ENCODE peak calls at places on chromosomes 11 and 22, in seven cellular contexts. One of them, this sample, is unnamed.

GRCh38 chr11:14774738-14775137 is 117.3 kb downstream of the CYP2R1 start:
- DNase-seq in OCI-LY7: no peak
- DNase-seq in left lung: no peak
- DNase-seq in spleen: no peak
- DNase-seq in heart left ventricle: no peak
- DNase-seq in Peyer's patch: no peak
- DNase-seq in coronary artery: no peak
- DNase-seq in this sample: no peak

GRCh38 chr11:115613004-115613403 is 108.8 kb upstream of the CADM1 start:
- DNase-seq in OCI-LY7: no peak
- DNase-seq in left lung: no peak
- DNase-seq in spleen: no peak
- DNase-seq in heart left ventricle: no peak
- DNase-seq in Peyer's patch: no peak
- DNase-seq in coronary artery: no peak
- DNase-seq in this sample: no peak

GRCh38 chr11:118883004-118883367 is 706 bp upstream of the CXCR5 start:
- DNase-seq in OCI-LY7: no peak
- DNase-seq in left lung: no peak
- DNase-seq in spleen: no peak
- DNase-seq in heart left ventricle: no peak
- DNase-seq in Peyer's patch: no peak
- DNase-seq in coronary artery: no peak
- DNase-seq in this sample: no peak

GRCh38 chr11:17498475-17498874 is 21.8 kb upstream of the ABCC8 start:
- DNase-seq in OCI-LY7: no peak
- DNase-seq in left lung: no peak
- DNase-seq in spleen: peak; percentile 46
- DNase-seq in heart left ventricle: no peak
- DNase-seq in Peyer's patch: no peak
- DNase-seq in coronary artery: no peak
- DNase-seq in this sample: peak; percentile 32

GRCh38 chr11:86670179-86670578 is 2.2 kb downstream of the ME3 start:
- DNase-seq in OCI-LY7: no peak
- DNase-seq in left lung: no peak
- DNase-seq in spleen: no peak
- DNase-seq in heart left ventricle: no peak
- DNase-seq in Peyer's patch: no peak
- DNase-seq in coronary artery: no peak
- DNase-seq in this sample: no peak

GRCh38 chr11:104490182-104490581 is 326.2 kb upstream of the PDGFD start:
- DNase-seq in OCI-LY7: no peak
- DNase-seq in left lung: no peak
- DNase-seq in spleen: no peak
- DNase-seq in heart left ventricle: no peak
- DNase-seq in Peyer's patch: no peak
- DNase-seq in coronary artery: no peak
- DNase-seq in this sample: no peak

GRCh38 chr11:127110542-127110941 is 110.0 kb upstream of the KIRREL3 start:
- DNase-seq in OCI-LY7: no peak
- DNase-seq in left lung: no peak
- DNase-seq in spleen: no peak
- DNase-seq in heart left ventricle: no peak
- DNase-seq in Peyer's patch: no peak
- DNase-seq in coronary artery: no peak
- DNase-seq in this sample: no peak

GRCh38 chr11:59102259-59102765 is 4.7 kb upstream of the FAM111B start:
- DNase-seq in OCI-LY7: peak; percentile 94
- DNase-seq in left lung: peak; percentile 64
- DNase-seq in spleen: peak; percentile 91
- DNase-seq in heart left ventricle: peak; percentile 68
- DNase-seq in Peyer's patch: peak; percentile 90
- DNase-seq in coronary artery: no peak
- DNase-seq in this sample: peak; percentile 66

GRCh38 chr11:67384851-67385366 is 6.9 kb upstream of the RAD9A start:
- DNase-seq in OCI-LY7: no peak
- DNase-seq in left lung: no peak
- DNase-seq in spleen: no peak
- DNase-seq in heart left ventricle: no peak
- DNase-seq in Peyer's patch: no peak
- DNase-seq in coronary artery: no peak
- DNase-seq in this sample: no peak

GRCh38 chr11:114384487-114384886 is 15.8 kb downstream of the C11orf71 start:
- DNase-seq in OCI-LY7: no peak
- DNase-seq in left lung: no peak
- DNase-seq in spleen: no peak
- DNase-seq in heart left ventricle: no peak
- DNase-seq in Peyer's patch: no peak
- DNase-seq in coronary artery: no peak
- DNase-seq in this sample: no peak

GRCh38 chr11:102802341-102802740 is 4.4 kb upstream of the MMP1 start:
- DNase-seq in OCI-LY7: no peak
- DNase-seq in left lung: no peak
- DNase-seq in spleen: no peak
- DNase-seq in heart left ventricle: no peak
- DNase-seq in Peyer's patch: no peak
- DNase-seq in coronary artery: no peak
- DNase-seq in this sample: no peak

GRCh38 chr11:19633276-19633675 is 79.4 kb upstream of the NAV2 start:
- DNase-seq in OCI-LY7: no peak
- DNase-seq in left lung: peak; percentile 65
- DNase-seq in spleen: no peak
- DNase-seq in heart left ventricle: peak; percentile 60
- DNase-seq in Peyer's patch: no peak
- DNase-seq in coronary artery: peak; percentile 84
- DNase-seq in this sample: peak; percentile 77

GRCh38 chr11:13644997-13645667 is 23.3 kb upstream of the FAR1 start:
- DNase-seq in OCI-LY7: no peak
- DNase-seq in left lung: no peak
- DNase-seq in spleen: no peak
- DNase-seq in heart left ventricle: no peak
- DNase-seq in Peyer's patch: no peak
- DNase-seq in coronary artery: no peak
- DNase-seq in this sample: no peak

GRCh38 chr11:13784848-13785247 is 116.4 kb downstream of the FAR1 start:
- DNase-seq in OCI-LY7: no peak
- DNase-seq in left lung: no peak
- DNase-seq in spleen: no peak
- DNase-seq in heart left ventricle: no peak
- DNase-seq in Peyer's patch: no peak
- DNase-seq in coronary artery: no peak
- DNase-seq in this sample: no peak

GRCh38 chr22:48951836-48952235 is 875.8 kb downstream of the BRD1 start:
- DNase-seq in OCI-LY7: no peak
- DNase-seq in left lung: no peak
- DNase-seq in spleen: peak; percentile 53
- DNase-seq in heart left ventricle: no peak
- DNase-seq in Peyer's patch: peak; percentile 30
- DNase-seq in coronary artery: peak; percentile 45
- DNase-seq in this sample: no peak

GRCh38 chr11:70377645-70378044 is 20.7 kb upstream of the CTTN start:
- DNase-seq in OCI-LY7: no peak
- DNase-seq in left lung: no peak
- DNase-seq in spleen: no peak
- DNase-seq in heart left ventricle: no peak
- DNase-seq in Peyer's patch: no peak
- DNase-seq in coronary artery: no peak
- DNase-seq in this sample: no peak

GRCh38 chr11:70381872-70382842 is 16.2 kb upstream of the CTTN start:
- DNase-seq in OCI-LY7: no peak
- DNase-seq in left lung: no peak
- DNase-seq in spleen: no peak
- DNase-seq in heart left ventricle: no peak
- DNase-seq in Peyer's patch: no peak
- DNase-seq in coronary artery: no peak
- DNase-seq in this sample: peak; percentile 21

GRCh38 chr11:70376621-70377020 is 21.7 kb upstream of the CTTN start:
- DNase-seq in OCI-LY7: no peak
- DNase-seq in left lung: no peak
- DNase-seq in spleen: no peak
- DNase-seq in heart left ventricle: no peak
- DNase-seq in Peyer's patch: no peak
- DNase-seq in coronary artery: no peak
- DNase-seq in this sample: no peak

GRCh38 chr11:70381350-70381749 is 17.0 kb upstream of the CTTN start:
- DNase-seq in OCI-LY7: no peak
- DNase-seq in left lung: no peak
- DNase-seq in spleen: no peak
- DNase-seq in heart left ventricle: no peak
- DNase-seq in Peyer's patch: no peak
- DNase-seq in coronary artery: no peak
- DNase-seq in this sample: no peak

GRCh38 chr11:70378506-70379134 is 19.7 kb upstream of the CTTN start:
- DNase-seq in OCI-LY7: no peak
- DNase-seq in left lung: no peak
- DNase-seq in spleen: no peak
- DNase-seq in heart left ventricle: no peak
- DNase-seq in Peyer's patch: no peak
- DNase-seq in coronary artery: no peak
- DNase-seq in this sample: no peak
- TF ChIP-seq CTCF in OCI-LY7: peak; percentile 46
- TF ChIP-seq CTCF in left lung: no peak
- TF ChIP-seq CTCF in spleen: no peak
- TF ChIP-seq CTCF in heart left ventricle: peak; percentile 11
- TF ChIP-seq CTCF in Peyer's patch: no peak
- TF ChIP-seq CTCF in coronary artery: no peak
- TF ChIP-seq CTCF in this sample: no peak

GRCh38 chr22:44210721-44211120 is 30.0 kb downstream of the PARVG start:
- DNase-seq in OCI-LY7: no peak
- DNase-seq in left lung: no peak
- DNase-seq in spleen: no peak
- DNase-seq in heart left ventricle: no peak
- DNase-seq in Peyer's patch: no peak
- DNase-seq in coronary artery: peak; percentile 9
- DNase-seq in this sample: no peak

GRCh38 chr22:44209343-44209742 is 28.6 kb downstream of the PARVG start:
- DNase-seq in OCI-LY7: no peak
- DNase-seq in left lung: no peak
- DNase-seq in spleen: no peak
- DNase-seq in heart left ventricle: no peak
- DNase-seq in Peyer's patch: no peak
- DNase-seq in coronary artery: no peak
- DNase-seq in this sample: no peak

GRCh38 chr22:44211946-44212930 is 31.5 kb downstream of the PARVG start:
- DNase-seq in OCI-LY7: no peak
- DNase-seq in left lung: no peak
- DNase-seq in spleen: no peak
- DNase-seq in heart left ventricle: no peak
- DNase-seq in Peyer's patch: no peak
- DNase-seq in coronary artery: peak; percentile 76
- DNase-seq in this sample: peak; percentile 51

GRCh38 chr22:44212936-44213335 is 32.2 kb downstream of the PARVG start:
- DNase-seq in OCI-LY7: no peak
- DNase-seq in left lung: no peak
- DNase-seq in spleen: no peak
- DNase-seq in heart left ventricle: no peak
- DNase-seq in Peyer's patch: no peak
- DNase-seq in coronary artery: peak; percentile 57
- DNase-seq in this sample: no peak

GRCh38 chr22:44211256-44211945 is 30.7 kb downstream of the PARVG start:
- DNase-seq in OCI-LY7: no peak
- DNase-seq in left lung: no peak
- DNase-seq in spleen: no peak
- DNase-seq in heart left ventricle: no peak
- DNase-seq in Peyer's patch: no peak
- DNase-seq in coronary artery: peak; percentile 69
- DNase-seq in this sample: no peak
- H3K27ac ChIP-seq in OCI-LY7: no peak overlapping the region
- H3K27ac ChIP-seq in left lung: no peak overlapping the region
- H3K27ac ChIP-seq in spleen: no peak overlapping the region
- H3K27ac ChIP-seq in heart left ventricle: no peak overlapping the region
- H3K27ac ChIP-seq in Peyer's patch: peak overlapping the region; percentile 45
- H3K27ac ChIP-seq in coronary artery: peak overlapping the region; percentile 37
- H3K27ac ChIP-seq in this sample: no peak overlapping the region

GRCh38 chr22:32801001-32801435 is 487 bp upstream of the TIMP3 start:
- DNase-seq in OCI-LY7: no peak
- DNase-seq in left lung: no peak
- DNase-seq in spleen: no peak
- DNase-seq in heart left ventricle: no peak
- DNase-seq in Peyer's patch: no peak
- DNase-seq in coronary artery: no peak
- DNase-seq in this sample: no peak
- H3K4me3 ChIP-seq in OCI-LY7: no peak overlapping the region
- H3K4me3 ChIP-seq in left lung: peak overlapping the region; percentile 56
- H3K4me3 ChIP-seq in spleen: peak overlapping the region; percentile 64
- H3K4me3 ChIP-seq in heart left ventricle: peak overlapping the region; percentile 91
- H3K4me3 ChIP-seq in Peyer's patch: peak overlapping the region; percentile 42
- H3K4me3 ChIP-seq in coronary artery: peak overlapping the region; percentile 94
- H3K4me3 ChIP-seq in this sample: peak overlapping the region; percentile 97

GRCh38 chr11:70483940-70484339 is 85.6 kb downstream of the CTTN start:
- DNase-seq in OCI-LY7: no peak
- DNase-seq in left lung: no peak
- DNase-seq in spleen: no peak
- DNase-seq in heart left ventricle: no peak
- DNase-seq in Peyer's patch: no peak
- DNase-seq in coronary artery: no peak
- DNase-seq in this sample: no peak

GRCh38 chr11:70482529-70482917 is 84.2 kb downstream of the CTTN start:
- DNase-seq in OCI-LY7: no peak
- DNase-seq in left lung: peak; percentile 46
- DNase-seq in spleen: no peak
- DNase-seq in heart left ventricle: peak; percentile 75
- DNase-seq in Peyer's patch: no peak
- DNase-seq in coronary artery: no peak
- DNase-seq in this sample: peak; percentile 39

GRCh38 chr11:70485326-70486025 is 87.1 kb downstream of the CTTN start:
- DNase-seq in OCI-LY7: no peak
- DNase-seq in left lung: no peak
- DNase-seq in spleen: no peak
- DNase-seq in heart left ventricle: no peak
- DNase-seq in Peyer's patch: no peak
- DNase-seq in coronary artery: no peak
- DNase-seq in this sample: no peak

GRCh38 chr11:70481625-70482528 is 83.5 kb downstream of the CTTN start:
- DNase-seq in OCI-LY7: no peak
- DNase-seq in left lung: peak; percentile 76
- DNase-seq in spleen: no peak
- DNase-seq in heart left ventricle: peak; percentile 70
- DNase-seq in Peyer's patch: peak; percentile 83
- DNase-seq in coronary artery: no peak
- DNase-seq in this sample: peak; percentile 43

DNA sequence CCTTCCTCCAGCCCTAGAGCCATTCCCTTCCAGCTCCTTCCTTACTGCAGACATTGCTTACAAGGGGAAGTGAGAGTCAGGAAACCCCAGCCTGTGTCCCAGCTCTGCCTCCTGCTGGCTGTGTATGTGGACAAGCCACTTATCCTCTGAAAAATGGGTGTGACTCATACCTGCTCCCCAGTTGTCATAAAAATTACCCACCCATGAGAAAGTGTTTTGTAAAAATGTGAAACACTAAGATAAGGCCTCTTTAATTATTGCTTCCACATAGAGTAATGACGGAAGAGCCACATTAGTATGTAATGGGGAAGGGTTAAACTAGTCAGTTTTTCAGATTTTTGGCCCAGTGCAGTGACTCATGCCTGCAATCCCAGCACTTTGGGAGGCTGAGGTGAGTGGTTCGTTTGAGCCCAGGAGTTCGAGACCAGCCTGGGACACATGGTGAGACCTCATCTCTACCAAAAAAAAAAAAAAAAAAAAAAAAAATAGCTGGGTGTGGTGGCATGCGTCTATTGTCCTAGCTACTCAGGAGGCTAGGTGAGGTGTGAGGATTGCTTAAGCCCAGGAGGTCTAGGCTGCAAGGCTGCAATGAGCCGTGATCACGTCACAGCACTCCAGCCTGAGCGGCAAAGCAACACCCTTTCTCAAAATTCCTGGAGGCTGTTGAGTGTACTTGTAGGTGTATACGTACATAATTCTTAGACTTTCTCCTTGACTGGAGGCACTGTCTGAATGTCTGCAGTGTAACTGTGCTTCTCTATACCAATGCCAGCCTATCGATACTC is 84.9 kb downstream of the CTTN start:
- DNase-seq in OCI-LY7: peak; percentile 25
- DNase-seq in left lung: peak; percentile 83
- DNase-seq in spleen: no peak
- DNase-seq in heart left ventricle: peak; percentile 52
- DNase-seq in Peyer's patch: peak; percentile 69
- DNase-seq in coronary artery: no peak
- DNase-seq in this sample: peak; percentile 50
- TF ChIP-seq CTCF in OCI-LY7: peak; percentile 55
- TF ChIP-seq CTCF in left lung: no peak
- TF ChIP-seq CTCF in spleen: no peak
- TF ChIP-seq CTCF in heart left ventricle: peak; percentile 38
- TF ChIP-seq CTCF in Peyer's patch: peak; percentile 9
- TF ChIP-seq CTCF in coronary artery: no peak
- TF ChIP-seq CTCF in this sample: peak; percentile 56

This sample was measured in cardiac muscle cell.